ENCODE peak calls at places on chromosomes 11 and 22, in four cellular contexts. T is psoas muscle, G is mucosa of descending colon, I is hepatocyte. Y is an unnamed sample.

GRCh38 chr11:85685820-85686459 is at the start of gene CCDC89:
- DNase-seq in T (peak), G (peak), I (peak), Y (peak)

GRCh38 chr22:23696326-23696851 is 5.6 kb downstream of the RGL4 start:
- DNase-seq in T (no peak), G (peak), I (no peak), Y (no peak)

GRCh38 chr11:59765068-59765770 is 10.0 kb downstream of the STX3 start:
- DNase-seq in T (no peak), G (no peak), I (no peak), Y (no peak)

GRCh38 chr11:128324531-128325141 is 262.7 kb downstream of the ETS1 start:
- DNase-seq in T (no peak), G (peak), I (no peak), Y (no peak)

GRCh38 chr11:45322891-45323597 is 36.9 kb upstream of the SYT13 start:
- DNase-seq in T (no peak), G (no peak), I (no peak), Y (no peak)

GRCh38 chr11:91653091-91653754 is 571.4 kb upstream of the FAT3 start:
- DNase-seq in T (no peak), G (no peak), I (peak), Y (no peak)

GRCh38 chr11:122797651-122798050 is 40.6 kb upstream of the CRTAM start:
- DNase-seq in T (no peak), G (no peak), I (no peak), Y (no peak)

GRCh38 chr11:69241844-69242582 is 51.9 kb upstream of the MYEOV start:
- DNase-seq in T (no peak), G (no peak), I (no peak), Y (no peak)

GRCh38 chr11:103601230-103601846 is 435.1 kb upstream of the DDI1 start:
- DNase-seq in T (no peak), G (no peak), I (peak), Y (no peak)

GRCh38 chr22:19772673-19773469 is 12.3 kb downstream of the TBX1 start:
- DNase-seq in T (peak), G (peak), I (no peak), Y (no peak)

GRCh38 chr11:24064309-24064903 is 432.4 kb upstream of the LUZP2 start:
- DNase-seq in T (no peak), G (no peak), I (no peak), Y (no peak)

GRCh38 chr11:128900468-128900867 is 9.3 kb downstream of the KCNJ5 start:
- DNase-seq in T (no peak), G (no peak), I (no peak), Y (no peak)

GRCh38 chr11:124938206-124938765 is 2.4 kb upstream of the HEPACAM start:
- DNase-seq in T (no peak), G (no peak), I (no peak), Y (no peak)

GRCh38 chr11:128174465-128175101 is 412.8 kb downstream of the ETS1 start:
- DNase-seq in T (no peak), G (no peak), I (no peak), Y (peak)

GRCh38 chr11:112784323-112785073 is 176.7 kb upstream of the NCAM1 start:
- DNase-seq in T (peak), G (no peak), I (peak), Y (no peak)

GRCh38 chr11:19433367-19433766 is 192.6 kb upstream of the E2F8 start:
- DNase-seq in T (no peak), G (no peak), I (no peak), Y (no peak)

GRCh38 chr11:65133724-65134123 is 595 bp downstream of the SYVN1 start:
- DNase-seq in T (peak), G (peak), I (no peak), Y (no peak)

GRCh38 chr11:14974723-14975587 is 2.8 kb upstream of the CALCA start:
- DNase-seq in T (peak), G (no peak), I (peak), Y (no peak)

GRCh38 chr11:125960771-125961170 is 14.9 kb downstream of the VSIG10L2 start:
- DNase-seq in T (no peak), G (no peak), I (no peak), Y (no peak)

GRCh38 chr11:127639916-127640315 is 639.3 kb upstream of the KIRREL3 start:
- DNase-seq in T (no peak), G (no peak), I (no peak), Y (no peak)

DNA sequence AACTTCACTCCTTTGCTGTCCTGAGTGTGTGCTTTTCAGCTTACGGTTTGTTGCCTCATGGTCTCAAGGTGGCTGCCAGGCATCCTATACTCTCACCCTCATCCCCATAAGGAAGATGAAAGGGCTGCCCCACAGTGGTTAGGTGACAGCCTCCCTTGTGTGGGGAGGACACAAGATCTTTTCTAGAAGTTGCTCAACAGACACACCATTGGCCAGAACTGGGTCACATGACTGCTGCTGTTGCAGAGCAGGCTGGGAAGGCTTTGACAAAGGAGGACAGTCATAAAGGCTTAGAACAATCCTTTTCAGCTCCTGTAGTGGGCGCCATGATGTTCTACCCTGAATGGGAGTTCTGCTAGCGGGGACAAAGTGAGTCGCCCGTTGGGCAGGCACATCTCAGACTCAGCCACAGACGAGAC is 69.7 kb upstream of the RASD2 start:
- DNase-seq in T (no peak), G (no peak), I (no peak), Y (no peak)
- TF ChIP-seq CTCF in T (no peak), G (no peak), I (no peak), Y (no peak)

GRCh38 chr11:33735426-33736147 is 636 bp downstream of the CD59 start:
- DNase-seq in T (no peak), G (peak), I (peak), Y (no peak)
- TF ChIP-seq CTCF in T (no peak), G (no peak), I (no peak), Y (no peak)

DNA sequence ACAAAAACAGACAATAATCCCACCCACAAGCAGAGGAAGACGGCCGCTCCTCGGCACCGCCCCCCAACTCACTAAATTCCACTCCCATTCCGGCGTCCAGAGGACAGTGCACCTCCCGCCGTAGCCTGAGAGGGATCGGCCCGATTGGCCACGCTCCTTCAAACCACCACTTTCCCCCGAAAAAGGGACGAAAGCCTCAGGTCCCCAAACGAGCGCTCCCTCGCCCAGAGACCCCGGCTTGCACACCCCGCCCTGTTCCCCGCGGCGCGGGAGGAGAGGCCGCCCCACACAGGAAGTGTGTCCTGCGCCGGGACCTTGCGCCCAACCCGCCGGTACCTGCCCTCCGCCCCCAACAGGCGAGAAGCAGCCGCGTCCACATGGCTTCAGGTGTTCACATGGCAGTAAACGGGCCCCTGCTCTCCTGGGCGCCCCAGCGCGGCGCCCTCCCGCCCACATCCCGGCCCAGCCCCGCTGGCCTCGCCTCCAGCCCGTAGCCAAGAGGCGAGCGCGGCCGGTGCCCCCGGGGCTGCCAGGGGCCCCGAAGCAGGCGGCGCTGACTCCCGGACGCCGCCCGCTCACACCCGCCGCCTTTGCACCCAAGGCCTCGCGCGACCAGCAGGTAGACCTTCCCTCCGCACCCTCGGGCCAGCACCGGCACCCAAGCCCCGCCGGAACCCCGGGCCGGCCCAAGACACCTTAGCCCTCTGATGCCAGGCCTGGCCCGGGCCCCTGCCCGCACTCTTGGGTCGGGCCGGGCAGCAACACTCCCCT is 861 bp downstream of the TCF20 start:
- DNase-seq in T (no peak), G (peak), I (peak), Y (no peak)
- TF ChIP-seq CTCF in T (no peak), G (no peak), I (no peak), Y (no peak)

GRCh38 chr22:37273126-37273845 is 9.0 kb upstream of the CYTH4 start:
- DNase-seq in T (no peak), G (no peak), I (no peak), Y (peak)
- TF ChIP-seq CTCF in T (no peak), G (no peak), I (no peak), Y (no peak)

GRCh38 chr11:79366218-79366617 is 74.6 kb downstream of the TENM4 start:
- DNase-seq in T (no peak), G (no peak), I (no peak), Y (no peak)

GRCh38 chr11:79367844-79368243 is 73.0 kb downstream of the TENM4 start:
- DNase-seq in T (no peak), G (no peak), I (no peak), Y (no peak)

GRCh38 chr11:79371152-79371551 is 69.7 kb downstream of the TENM4 start:
- DNase-seq in T (no peak), G (no peak), I (no peak), Y (no peak)

GRCh38 chr11:79371724-79372123 is 69.1 kb downstream of the TENM4 start:
- DNase-seq in T (no peak), G (no peak), I (no peak), Y (no peak)

GRCh38 chr11:79369094-79369493 is 71.7 kb downstream of the TENM4 start:
- DNase-seq in T (no peak), G (no peak), I (no peak), Y (no peak)
- TF ChIP-seq CTCF in T (no peak), G (no peak), I (no peak), Y (no peak)

DNA sequence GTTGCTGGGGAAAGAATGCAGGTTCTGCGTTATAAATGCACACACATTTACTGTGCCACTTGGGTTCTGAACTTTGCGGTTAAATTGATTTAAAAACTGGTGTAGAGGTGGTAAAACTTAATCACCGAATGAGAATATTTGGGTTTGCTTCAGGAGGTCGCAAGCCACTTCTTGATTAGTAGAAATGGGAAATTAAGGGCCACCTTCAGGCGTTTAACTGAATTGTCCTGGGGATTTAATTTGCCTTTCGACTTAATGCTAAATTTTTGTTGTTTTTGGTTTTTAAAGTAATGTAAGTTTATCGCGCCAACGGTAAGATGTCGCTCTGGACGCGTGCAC is 460 bp upstream of the NCR3LG1 start:
- DNase-seq in T (no peak), G (no peak), I (no peak), Y (no peak)
- TF ChIP-seq CTCF in T (no peak), G (no peak), I (peak), Y (peak)

GRCh38 chr22:35547993-35548761 is 7.5 kb downstream of the RASD2 start:
- DNase-seq in T (no peak), G (no peak), I (no peak), Y (no peak)
- TF ChIP-seq CTCF in T (no peak), G (no peak), I (no peak), Y (peak)

DNA sequence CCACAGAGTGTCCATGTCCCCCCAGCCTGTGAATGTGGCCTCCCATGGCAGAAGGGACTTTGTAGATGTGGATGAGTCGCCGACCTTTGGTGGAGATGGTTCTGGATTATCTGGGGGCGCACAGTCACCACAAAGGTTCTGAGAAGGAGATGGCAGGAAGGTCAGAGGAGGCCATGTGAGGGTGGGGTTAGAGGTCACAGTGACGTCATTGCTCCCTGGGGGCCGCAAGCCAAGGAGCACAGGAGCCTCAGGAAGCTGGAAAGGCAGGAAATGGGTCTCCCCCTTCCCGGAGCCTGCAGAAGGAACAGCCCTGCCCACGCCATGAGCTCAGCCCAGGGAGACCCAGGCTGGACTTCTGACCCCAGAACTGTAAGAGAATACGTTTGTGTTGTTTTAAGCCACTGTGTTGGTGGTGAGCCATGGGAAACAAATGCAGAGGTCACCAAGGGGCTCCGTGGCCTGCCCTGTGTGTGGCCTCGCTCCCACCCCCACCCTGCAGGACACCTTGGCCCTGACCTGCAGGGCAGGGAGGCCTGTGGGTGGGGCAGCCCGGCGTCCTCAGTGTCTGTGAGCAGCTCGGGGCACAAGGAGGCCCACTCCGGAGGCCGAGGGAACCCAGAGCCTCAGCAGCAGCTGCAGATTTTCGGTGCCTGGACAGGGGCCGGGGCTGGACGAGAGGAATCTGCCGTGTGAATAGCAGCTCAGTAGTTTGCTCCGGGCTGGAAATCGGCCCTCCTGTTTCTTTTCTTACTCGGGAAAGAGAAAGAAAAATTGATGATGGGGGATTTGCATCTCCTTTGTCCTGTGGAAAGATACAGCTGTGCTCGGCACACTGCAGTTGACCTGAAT is 32.1 kb downstream of the GRAMD4 start:
- DNase-seq in T (no peak), G (no peak), I (peak), Y (no peak)
- TF ChIP-seq CTCF in T (no peak), G (no peak), I (no peak), Y (no peak)

DNA sequence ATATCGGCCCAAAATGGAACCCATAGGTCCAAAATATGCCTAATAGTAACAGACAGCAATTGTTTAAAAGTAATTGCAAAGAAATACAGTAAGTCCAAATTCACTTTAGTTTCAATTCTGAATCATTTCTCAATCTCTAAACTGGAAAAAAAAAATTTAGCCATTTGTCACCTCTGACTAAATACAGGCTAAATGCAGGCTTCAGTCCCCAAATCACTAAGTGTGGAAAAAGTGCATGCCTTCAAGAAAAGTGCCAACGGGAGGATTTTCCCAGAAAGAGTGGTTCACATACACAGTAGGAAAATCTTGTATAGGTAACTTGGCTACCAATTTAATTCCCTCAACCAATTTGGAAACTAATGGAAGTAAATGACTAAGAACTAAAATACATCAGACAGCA is 35.7 kb downstream of the SIK3 start:
- DNase-seq in T (no peak), G (no peak), I (no peak), Y (no peak)
- TF ChIP-seq CTCF in T (no peak), G (no peak), I (no peak), Y (no peak)